ENCODE peak calls at places on chromosome 15, in four cellular contexts. Q is HCT116, U is body of pancreas, R is breast epithelium. X is an unnamed sample.

GRCh38 chr15:39381517-39381916 is 199.4 kb upstream of the THBS1 start:
- DNase-seq in U (no peak), R (no peak), Q (no peak), X (no peak)

GRCh38 chr15:59622289-59622688 is 10.7 kb downstream of the GCNT3 start:
- DNase-seq in Q (peak), U (peak), R (no peak), X (no peak)

GRCh38 chr15:38521316-38521715 is 43.3 kb downstream of the RASGRP1 start:
- DNase-seq in U (no peak), Q (no peak), R (no peak), X (no peak)

GRCh38 chr15:68559342-68560310 is 19.2 kb upstream of the CORO2B start:
- DNase-seq in Q (peak), U (peak), R (peak), X (peak)

GRCh38 chr15:41919954-41920538 is 26.2 kb upstream of the SPTBN5 start:
- DNase-seq in Q (no peak), U (peak), R (no peak), X (peak)

GRCh38 chr15:72198410-72199270 is 1.1 kb upstream of the GRAMD2A start:
- DNase-seq in U (no peak), R (peak), Q (no peak), X (no peak)

GRCh38 chr15:92869263-92869940 is 30.7 kb upstream of the CHD2 start:
- DNase-seq in Q (no peak), U (no peak), R (no peak), X (no peak)

GRCh38 chr15:94620632-94621031 is 389.3 kb downstream of the MCTP2 start:
- DNase-seq in U (no peak), Q (no peak), R (no peak), X (no peak)

GRCh38 chr15:33675246-33675645 is 293.1 kb upstream of the CHRM5 start:
- DNase-seq in Q (peak), U (no peak), R (no peak), X (no peak)

GRCh38 chr15:48556159-48556897 is 89.2 kb downstream of the FBN1 start:
- DNase-seq in U (no peak), Q (no peak), R (no peak), X (no peak)

GRCh38 chr15:72426753-72427152 is 28.6 kb downstream of the TMEM202 start:
- DNase-seq in R (no peak), Q (no peak), U (no peak), X (no peak)

GRCh38 chr15:99014803-99015676 is 7.4 kb upstream of the PGPEP1L start:
- DNase-seq in R (peak), U (peak), Q (peak), X (peak)

GRCh38 chr15:75723847-75724660 is 11.4 kb upstream of the CSPG4 start:
- DNase-seq in U (peak), Q (no peak), R (peak), X (peak)

GRCh38 chr15:73139416-73140082 is 87.3 kb downstream of the NEO1 start:
- DNase-seq in R (no peak), U (no peak), Q (no peak), X (no peak)

GRCh38 chr15:23038741-23039150 is 623 bp downstream of the TUBGCP5 start:
- DNase-seq in Q (no peak), U (no peak), R (no peak), X (no peak)

GRCh38 chr15:29935296-29936020 is 113.2 kb upstream of the TJP1 start:
- DNase-seq in Q (no peak), U (no peak), R (no peak), X (no peak)

GRCh38 chr15:60423540-60423939 is 25.8 kb upstream of the ANXA2 start:
- DNase-seq in R (no peak), U (no peak), Q (peak), X (no peak)

GRCh38 chr15:36912311-36912712 is 188.0 kb downstream of the MEIS2 start:
- DNase-seq in Q (no peak), R (no peak), U (no peak), X (no peak)

GRCh38 chr15:84832446-84833040 is 15.4 kb downstream of the ALPK3 start:
- DNase-seq in R (no peak), Q (no peak), U (no peak), X (no peak)

GRCh38 chr15:25883860-25884259 is 20.7 kb upstream of the ATP10A start:
- DNase-seq in U (no peak), Q (no peak), R (no peak), X (no peak)

GRCh38 chr15:39581501-39582285 is 814 bp downstream of the THBS1 start:
- DNase-seq in R (peak), U (peak), Q (no peak), X (peak)

GRCh38 chr15:94031072-94031471 is 200.3 kb upstream of the MCTP2 start:
- DNase-seq in Q (no peak), U (no peak), R (no peak), X (no peak)

GRCh38 chr15:57158589-57158988 is 217.7 kb upstream of the CGNL1 start:
- DNase-seq in R (no peak), Q (no peak), U (no peak), X (no peak)

GRCh38 chr15:71115567-71116351 is 488 bp downstream of the THSD4 start:
- DNase-seq in Q (no peak), R (peak), U (peak), X (peak)

GRCh38 chr15:41945221-41945620 is 27.1 kb downstream of the EHD4 start:
- DNase-seq in U (no peak), Q (no peak), R (no peak), X (no peak)

GRCh38 chr15:85741021-85741421 is 53.7 kb downstream of the KLHL25 start:
- DNase-seq in Q (no peak), U (no peak), R (no peak), X (peak)

GRCh38 chr15:41774873-41775417 is 661 bp downstream of the MAPKBP1 start:
- DNase-seq in Q (no peak), U (no peak), R (no peak), X (no peak)

GRCh38 chr15:58407366-58407765 is 24.4 kb upstream of the LIPC start:
- DNase-seq in Q (no peak), U (no peak), R (no peak), X (no peak)

GRCh38 chr15:39623550-39623931 is 42.7 kb downstream of the THBS1 start:
- DNase-seq in R (no peak), Q (no peak), U (no peak), X (no peak)

GRCh38 chr15:23049984-23050628 is 10.7 kb upstream of the TUBGCP5 start:
- DNase-seq in Q (no peak), R (no peak), U (no peak), X (no peak)

GRCh38 chr15:57367556-57367955 is 8.7 kb upstream of the CGNL1 start:
- DNase-seq in R (no peak), Q (no peak), U (no peak), X (no peak)

GRCh38 chr15:66950114-66950513 is 115.3 kb upstream of the SMAD3 start:
- DNase-seq in R (no peak), U (no peak), Q (no peak), X (no peak)

GRCh38 chr15:71761649-71762048 is 48.7 kb upstream of the NR2E3 start:
- DNase-seq in Q (peak), R (no peak), U (no peak), X (no peak)

GRCh38 chr15:58758141-58758540 is 8.6 kb upstream of the ADAM10 start:
- DNase-seq in U (no peak), R (no peak), Q (no peak), X (no peak)

GRCh38 chr15:60426870-60427528 is 29.2 kb upstream of the ANXA2 start:
- DNase-seq in R (no peak), Q (no peak), U (no peak), X (no peak)

GRCh38 chr15:74614744-74615312 is 808 bp upstream of the CLK3 start:
- DNase-seq in U (peak), Q (no peak), R (peak), X (no peak)

GRCh38 chr15:90211440-90212168 is 10.5 kb downstream of the SEMA4B start:
- DNase-seq in R (no peak), U (no peak), Q (peak), X (no peak)

GRCh38 chr15:70936326-70936725 is 43.7 kb downstream of the LRRC49 start:
- DNase-seq in Q (no peak), R (no peak), U (no peak), X (no peak)

GRCh38 chr15:69298697-69299441 is at the start of gene PAQR5:
- DNase-seq in R (no peak), U (peak), Q (no peak), X (no peak)

GRCh38 chr15:52785672-52786406 is 4.3 kb downstream of the ONECUT1 start:
- DNase-seq in Q (no peak), R (no peak), U (peak), X (no peak)

GRCh38 chr15:52787123-52787503 is 3.0 kb downstream of the ONECUT1 start:
- DNase-seq in R (no peak), Q (no peak), U (peak), X (no peak)

GRCh38 chr15:52784799-52785671 is 5.1 kb downstream of the ONECUT1 start:
- DNase-seq in U (peak), Q (no peak), R (no peak), X (no peak)

GRCh38 chr15:52787549-52788098 is 2.5 kb downstream of the ONECUT1 start:
- DNase-seq in U (no peak), Q (no peak), R (no peak), X (no peak)

DNA sequence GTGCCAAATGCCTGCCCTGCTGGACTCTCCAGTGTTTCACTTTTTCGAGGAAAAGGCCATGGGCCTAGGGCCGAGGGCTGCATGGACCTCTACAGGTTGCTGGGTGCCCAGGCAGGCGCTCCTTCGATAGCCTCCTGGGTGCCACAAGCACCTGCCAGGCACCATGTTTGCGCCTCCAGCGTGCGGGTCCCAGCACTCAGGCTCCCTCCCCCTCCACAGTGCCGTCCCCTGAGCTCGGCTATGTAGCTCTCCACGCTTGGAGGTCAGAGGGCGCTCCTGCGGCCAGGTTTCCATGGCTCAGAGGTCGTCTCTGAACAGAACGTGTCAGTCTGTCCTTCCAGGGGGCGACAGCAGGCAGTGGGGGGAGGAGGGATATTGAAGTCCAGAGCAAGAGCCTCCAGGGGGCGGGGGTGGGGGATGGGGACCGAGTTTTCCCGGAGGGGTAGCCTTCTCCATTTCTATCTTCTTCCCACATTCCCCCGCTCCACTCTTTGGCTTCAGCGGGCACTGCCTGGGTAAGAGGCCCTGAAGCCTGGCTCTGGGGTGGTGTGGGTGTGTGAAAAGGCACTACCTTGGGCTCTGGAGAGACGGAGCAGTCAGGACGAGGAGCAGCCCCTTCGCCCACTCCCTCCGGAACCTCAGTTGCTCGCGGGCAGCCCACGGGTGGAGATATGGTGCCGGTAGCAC is 3.6 kb downstream of the ONECUT1 start:
- DNase-seq in Q (no peak), U (peak), R (no peak), X (no peak)
- TF ChIP-seq POLR2A in Q (no peak), U (peak), R (no peak), X (no peak)

GRCh38 chr15:63381301-63382192 is at the start of gene CA12:
- DNase-seq in U (peak), R (peak), Q (no peak), X (peak)
- TF ChIP-seq POLR2A in U (peak), R (no peak), Q (no peak), X (no peak)

DNA sequence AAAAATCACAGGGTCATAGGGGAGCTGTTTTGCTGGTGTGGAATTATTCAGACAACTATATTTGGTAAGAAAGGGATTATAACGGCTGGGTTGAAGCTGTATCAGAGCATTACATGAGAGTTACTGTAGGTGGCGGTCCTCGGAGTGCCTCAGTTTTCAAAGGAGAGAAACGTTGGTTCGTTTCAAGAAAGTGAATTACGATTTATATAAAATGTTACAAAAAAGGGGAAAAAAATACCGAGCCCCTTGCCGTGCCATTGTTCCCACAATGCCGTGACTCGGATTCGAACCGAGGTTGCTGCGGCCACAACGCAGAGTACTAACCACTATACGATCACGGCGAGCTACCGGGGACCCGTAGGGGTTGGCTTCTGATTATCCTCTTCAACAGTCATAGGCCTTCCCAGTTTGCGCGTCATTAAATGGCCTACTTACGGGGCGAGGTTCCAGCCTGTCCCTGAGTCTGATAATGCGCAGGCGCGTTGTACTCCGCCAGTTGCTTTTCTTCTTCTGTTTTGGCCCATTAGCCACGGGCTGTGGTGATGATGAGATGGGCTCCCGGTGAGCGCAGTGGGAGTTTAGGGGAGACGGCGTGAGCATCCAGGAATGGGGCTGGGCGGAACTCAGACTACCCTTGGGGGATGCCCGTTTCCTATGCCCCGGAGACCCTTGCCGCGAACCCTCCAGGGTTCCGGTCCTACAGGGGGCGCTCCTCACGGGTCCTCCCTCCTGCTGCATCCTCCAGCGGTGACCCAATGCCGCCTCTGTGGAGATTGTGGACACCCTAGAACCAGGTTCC is 10.8 kb upstream of the SHF start:
- DNase-seq in R (peak), U (peak), Q (peak), X (peak)
- TF ChIP-seq POLR2A in R (peak), U (peak), Q (peak), X (peak)

GRCh38 chr15:79897701-79898113 is 893 bp upstream of the MTHFS start:
- DNase-seq in R (no peak), U (no peak), Q (no peak), X (no peak)

GRCh38 chr15:79900087-79900486 is 3.3 kb upstream of the MTHFS start:
- DNase-seq in R (no peak), U (no peak), Q (no peak), X (no peak)

GRCh38 chr15:79897380-79897678 is 515 bp upstream of the MTHFS start:
- DNase-seq in U (no peak), Q (no peak), R (no peak), X (no peak)

GRCh38 chr15:79896634-79897379 is at the start of gene MTHFS:
- DNase-seq in Q (peak), R (peak), U (peak), X (peak)

DNA sequence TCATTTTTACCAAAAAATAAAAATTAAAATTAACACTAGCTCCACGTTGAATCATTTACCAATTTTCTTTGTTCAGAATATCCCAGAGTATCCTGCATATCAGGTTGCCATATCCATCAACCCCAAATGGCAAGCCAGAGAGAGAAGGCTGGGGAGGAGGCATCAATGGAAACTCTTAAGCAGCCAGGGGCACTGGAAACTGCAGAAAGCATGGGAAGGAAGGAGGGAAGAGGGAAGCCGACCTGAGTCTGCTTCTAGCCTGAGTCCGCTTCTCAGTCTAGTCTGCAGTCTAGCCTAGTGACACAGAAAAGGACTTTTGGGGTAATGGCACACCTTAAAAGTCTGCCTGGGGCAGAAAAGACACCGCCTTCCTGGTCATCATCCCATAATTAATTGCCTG is 1.6 kb upstream of the MTHFS start:
- DNase-seq in U (no peak), R (no peak), Q (no peak), X (no peak)
- TF ChIP-seq POLR2A in U (no peak), R (no peak), Q (no peak), X (no peak)

DNA sequence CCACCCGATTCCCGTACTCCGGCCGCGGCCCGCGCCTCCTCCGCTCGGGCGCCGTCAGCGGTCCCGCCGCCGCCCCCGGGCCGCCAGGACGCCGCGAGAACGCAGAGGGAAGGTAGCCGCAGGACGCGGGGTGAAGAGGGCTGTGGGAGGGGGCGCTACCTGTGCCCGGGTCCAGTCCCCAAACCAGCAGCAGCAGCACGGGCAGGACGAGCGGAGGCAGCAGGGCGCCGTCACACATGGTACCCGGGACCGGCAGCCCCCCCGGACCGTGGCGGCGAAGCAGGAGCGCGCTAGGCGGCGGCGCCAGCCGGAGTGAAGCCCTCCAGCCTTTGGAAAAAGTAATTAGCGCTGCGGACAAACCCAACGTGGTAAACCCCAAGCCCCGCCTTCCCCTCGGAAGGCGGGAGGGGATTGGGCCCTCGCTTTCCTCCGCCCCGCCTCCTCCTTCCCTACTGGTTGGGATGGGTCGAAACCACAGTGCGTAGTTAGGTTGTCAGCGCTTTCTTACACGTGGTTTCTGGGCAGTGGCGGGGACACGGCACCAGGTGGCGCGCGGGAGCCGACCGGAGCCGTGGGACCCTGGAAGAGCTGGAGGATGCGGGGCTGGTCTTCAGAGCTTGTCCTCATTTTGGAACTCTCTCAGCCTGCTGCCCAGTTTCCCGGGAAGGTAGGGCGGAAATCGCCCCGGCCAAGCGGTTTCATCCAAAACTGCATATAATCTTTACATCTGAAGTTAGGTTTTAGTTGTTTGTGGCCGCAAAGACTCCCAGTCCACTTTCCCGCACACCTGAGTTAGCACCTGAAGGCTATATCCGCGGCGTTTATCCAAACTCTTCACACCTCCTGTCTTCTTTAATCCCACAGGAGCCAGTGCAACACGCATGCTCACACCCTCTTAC is at the start of gene ADAMTS17:
- DNase-seq in Q (peak), R (peak), U (peak), X (peak)
- TF ChIP-seq POLR2A in Q (peak), R (peak), U (peak), X (peak)

GRCh38 chr15:78065973-78066946 is 11.3 kb downstream of the TBC1D2B start:
- DNase-seq in U (no peak), R (no peak), Q (no peak), X (no peak)
- TF ChIP-seq POLR2A in U (no peak), R (no peak), Q (no peak), X (no peak)

GRCh38 chr15:77568014-77568959 is 64.4 kb downstream of the LINGO1 start:
- DNase-seq in U (no peak), R (no peak), Q (no peak), X (no peak)

GRCh38 chr15:77568960-77569646 is 63.6 kb downstream of the LINGO1 start:
- DNase-seq in U (no peak), Q (no peak), R (peak), X (peak)

GRCh38 chr15:77564933-77565332 is 67.8 kb downstream of the LINGO1 start:
- DNase-seq in U (no peak), R (no peak), Q (no peak), X (no peak)

GRCh38 chr15:77565516-77565915 is 67.2 kb downstream of the LINGO1 start:
- DNase-seq in Q (no peak), R (no peak), U (no peak), X (no peak)

DNA sequence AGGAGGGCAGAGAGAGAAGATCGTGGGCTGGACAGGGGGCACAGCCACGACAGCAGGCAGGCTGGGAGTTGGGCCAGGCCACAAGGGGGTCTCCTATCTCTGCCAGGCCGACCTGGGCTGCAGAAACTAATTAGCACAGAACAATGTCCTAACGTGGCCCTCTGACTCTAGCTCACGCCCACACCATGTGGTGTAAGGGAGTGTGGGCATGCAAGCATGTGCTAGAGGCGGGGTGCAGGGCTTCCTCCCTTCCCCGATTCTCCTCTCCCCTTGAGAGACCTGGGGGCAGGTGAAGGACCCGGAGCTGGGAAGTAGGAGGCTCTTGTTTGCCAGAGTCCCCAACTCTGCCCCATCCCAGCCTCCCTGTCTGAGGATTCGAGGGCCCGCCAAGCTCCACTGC is 65.5 kb downstream of the LINGO1 start:
- DNase-seq in R (no peak), Q (no peak), U (no peak), X (no peak)
- TF ChIP-seq POLR2A in R (no peak), Q (no peak), U (no peak), X (no peak)

GRCh38 chr15:77566092-77566491 is 66.6 kb downstream of the LINGO1 start:
- DNase-seq in R (no peak), U (no peak), Q (no peak), X (no peak)
- TF ChIP-seq POLR2A in R (no peak), U (no peak), Q (no peak), X (no peak)

X was measured in uterus.